ENCODE peak calls at places on chromosomes 13 and 19, in four cellular contexts. P, E, U and V are unnamed samples.

GRCh38 chr13:112573710-112574109 is 14.2 kb downstream of the TUBGCP3 start:
- DNase-seq in P (no peak), E (no peak), U (no peak), V (no peak)

GRCh38 chr13:84439108-84439507 is 556.8 kb upstream of the SLITRK1 start:
- DNase-seq in P (no peak), E (no peak), U (no peak), V (no peak)

GRCh38 chr19:5934779-5935472 is 20.9 kb downstream of the CAPS start:
- DNase-seq in P (no peak), E (no peak), U (no peak), V (no peak)

GRCh38 chr19:19305066-19305465 is 15.2 kb downstream of the SUGP1 start:
- DNase-seq in P (no peak), E (no peak), U (no peak), V (no peak)

GRCh38 chr13:80340643-80341097 is 256 bp downstream of the SPRY2 start:
- DNase-seq in P (no peak), E (peak), U (no peak), V (no peak)

GRCh38 chr13:85528578-85529215 is 270.5 kb downstream of the SLITRK6 start:
- DNase-seq in P (no peak), E (no peak), U (no peak), V (no peak)

GRCh38 chr19:52648336-52648990 is 10.3 kb upstream of the ZNF83 start:
- DNase-seq in P (no peak), E (no peak), U (no peak), V (no peak)

GRCh38 chr19:1221141-1221903 is 15.7 kb downstream of the STK11 start:
- DNase-seq in P (no peak), E (peak), U (no peak), V (peak)

GRCh38 chr13:44451109-44451508 is 77.5 kb downstream of the SERP2 start:
- DNase-seq in P (no peak), E (no peak), U (no peak), V (no peak)

GRCh38 chr19:10227215-10227971 is 3.7 kb downstream of the S1PR2 start:
- DNase-seq in P (no peak), E (no peak), U (no peak), V (peak)

GRCh38 chr19:3005345-3005744 is 23.7 kb downstream of the TLE2 start:
- DNase-seq in P (no peak), E (no peak), U (no peak), V (no peak)

GRCh38 chr19:15289673-15290072 is 42.7 kb downstream of the BRD4 start:
- DNase-seq in P (no peak), E (no peak), U (no peak), V (no peak)

GRCh38 chr19:56718231-56718630 is 46.7 kb upstream of the ZNF835 start:
- DNase-seq in P (no peak), E (no peak), U (no peak), V (no peak)

GRCh38 chr13:29508130-29508873 is 87.2 kb downstream of the SLC7A1 start:
- DNase-seq in P (peak), E (peak), U (peak), V (peak)

GRCh38 chr13:114151565-114152284 is 19.3 kb upstream of the RASA3 start:
- DNase-seq in P (peak), E (no peak), U (no peak), V (no peak)

GRCh38 chr19:16799740-16800139 is 29.5 kb upstream of the SIN3B start:
- DNase-seq in P (no peak), E (no peak), U (no peak), V (no peak)

GRCh38 chr19:38799104-38799503 is 10.1 kb downstream of the LGALS7B start:
- DNase-seq in P (no peak), E (no peak), U (no peak), V (no peak)

GRCh38 chr19:50175924-50176323 is 12.8 kb upstream of the IZUMO2 start:
- DNase-seq in P (no peak), E (no peak), U (no peak), V (no peak)

GRCh38 chr13:111398196-111398595 is 77.8 kb downstream of the TEX29 start:
- DNase-seq in P (no peak), E (no peak), U (no peak), V (no peak)

GRCh38 chr19:12833418-12833746 is 997 bp downstream of the RTBDN start:
- DNase-seq in P (no peak), E (no peak), U (no peak), V (no peak)

GRCh38 chr13:94122300-94122699 is 357.2 kb downstream of the DCT start:
- DNase-seq in P (no peak), E (no peak), U (no peak), V (no peak)

GRCh38 chr13:81917829-81918228 is 1576.9 kb upstream of the SPRY2 start:
- DNase-seq in P (no peak), E (no peak), U (no peak), V (no peak)

GRCh38 chr19:43395561-43395960 is 19.1 kb upstream of the TEX101 start:
- DNase-seq in P (peak), E (no peak), U (no peak), V (no peak)

GRCh38 chr19:56740478-56740877 is 68.9 kb upstream of the ZNF835 start:
- DNase-seq in P (no peak), E (no peak), U (no peak), V (no peak)

GRCh38 chr19:13097331-13098258 is 5.1 kb downstream of the LYL1 start:
- DNase-seq in P (no peak), E (no peak), U (no peak), V (no peak)

GRCh38 chr13:112674412-112675383 is 15.1 kb upstream of the ATP11A start:
- DNase-seq in P (no peak), E (no peak), U (no peak), V (no peak)

GRCh38 chr19:35909684-35910035 is 1.6 kb upstream of the TYROBP start:
- DNase-seq in P (no peak), E (no peak), U (no peak), V (no peak)
- H3K27ac ChIP-seq in P (peak), E (no peak), U (peak), V (peak)

GRCh38 chr13:38705351-38705750 is 18.5 kb downstream of the FREM2 start:
- DNase-seq in P (no peak), E (no peak), U (no peak), V (no peak)

GRCh38 chr13:38697628-38698333 is 10.9 kb downstream of the FREM2 start:
- DNase-seq in P (no peak), E (no peak), U (no peak), V (no peak)

GRCh38 chr13:38707433-38707832 is 20.6 kb downstream of the FREM2 start:
- DNase-seq in P (no peak), E (no peak), U (no peak), V (no peak)

GRCh38 chr13:38702609-38703008 is 15.7 kb downstream of the FREM2 start:
- DNase-seq in P (no peak), E (no peak), U (no peak), V (no peak)

DNA sequence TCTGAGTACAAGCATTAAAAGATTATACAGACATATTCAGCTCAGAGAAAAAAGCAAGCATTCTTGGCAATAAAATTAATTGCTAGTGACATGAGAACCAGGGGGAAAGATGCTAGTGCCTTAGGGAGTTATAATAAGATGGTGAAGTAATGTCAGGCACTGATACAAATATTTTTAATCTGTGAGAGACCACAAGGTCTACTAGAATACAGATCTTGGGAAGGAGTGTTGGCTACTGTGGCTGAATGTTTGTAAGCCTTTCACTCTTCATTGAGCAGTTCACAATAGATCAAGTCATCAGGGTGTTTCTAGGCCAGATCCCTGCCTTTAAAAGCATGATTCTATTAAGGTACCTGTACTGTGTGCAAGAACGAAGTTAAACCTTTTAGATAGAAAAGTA is 16.4 kb downstream of the FREM2 start:
- DNase-seq in P (no peak), E (no peak), U (no peak), V (no peak)
- H3K27ac ChIP-seq in P (no peak), E (no peak), U (no peak), V (no peak)

DNA sequence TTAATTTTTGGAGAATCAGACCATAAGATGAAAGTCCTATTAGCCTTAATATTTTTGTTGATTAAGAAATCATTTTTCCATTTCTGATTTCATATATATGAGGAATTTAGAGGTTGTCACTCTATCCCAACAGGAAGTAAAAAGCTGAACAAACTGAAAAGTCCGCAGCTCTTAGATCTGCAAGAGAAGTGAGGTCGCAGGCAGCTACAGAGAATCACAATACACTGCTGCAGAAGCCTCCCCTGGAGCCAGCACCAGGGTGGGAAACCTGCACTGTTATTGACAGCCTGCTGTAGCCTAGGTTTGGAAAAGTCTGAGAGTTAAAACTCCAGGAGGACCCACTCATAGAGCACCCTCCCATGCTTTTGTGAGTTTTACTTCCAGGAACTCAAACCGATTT is 29.9 kb downstream of the TNFRSF19 start:
- DNase-seq in P (no peak), E (no peak), U (no peak), V (no peak)
- H3K27ac ChIP-seq in P (no peak), E (peak), U (peak), V (no peak)

GRCh38 chr13:97562962-97563361 is 129.0 kb downstream of the RAP2A start:
- DNase-seq in P (no peak), E (no peak), U (no peak), V (no peak)
- H3K27ac ChIP-seq in P (no peak), E (no peak), U (no peak), V (no peak)

GRCh38 chr19:41816761-41817160 is 20.4 kb downstream of the CEACAM3 start:
- DNase-seq in P (peak), E (no peak), U (no peak), V (no peak)

GRCh38 chr19:41811981-41812380 is 15.6 kb downstream of the CEACAM3 start:
- DNase-seq in P (no peak), E (no peak), U (no peak), V (no peak)

GRCh38 chr19:41811036-41811435 is 14.6 kb downstream of the CEACAM3 start:
- DNase-seq in P (no peak), E (no peak), U (peak), V (peak)

GRCh38 chr19:41813911-41814310 is 17.5 kb downstream of the CEACAM3 start:
- DNase-seq in P (no peak), E (no peak), U (no peak), V (no peak)

GRCh38 chr19:41815301-41815700 is 18.9 kb downstream of the CEACAM3 start:
- DNase-seq in P (no peak), E (no peak), U (no peak), V (no peak)
- H3K27ac ChIP-seq in P (no peak), E (no peak), U (no peak), V (no peak)

GRCh38 chr19:35544110-35544802 is 1.2 kb upstream of the TMEM147 start:
- DNase-seq in P (no peak), E (no peak), U (no peak), V (no peak)

GRCh38 chr19:35543280-35544109 is 1.9 kb upstream of the TMEM147 start:
- DNase-seq in P (no peak), E (no peak), U (no peak), V (no peak)

GRCh38 chr19:35545855-35546381 is 492 bp downstream of the TMEM147 start:
- DNase-seq in P (peak), E (no peak), U (no peak), V (no peak)

GRCh38 chr19:35546532-35546931 is 1.1 kb downstream of the TMEM147 start:
- DNase-seq in P (no peak), E (no peak), U (no peak), V (no peak)

DNA sequence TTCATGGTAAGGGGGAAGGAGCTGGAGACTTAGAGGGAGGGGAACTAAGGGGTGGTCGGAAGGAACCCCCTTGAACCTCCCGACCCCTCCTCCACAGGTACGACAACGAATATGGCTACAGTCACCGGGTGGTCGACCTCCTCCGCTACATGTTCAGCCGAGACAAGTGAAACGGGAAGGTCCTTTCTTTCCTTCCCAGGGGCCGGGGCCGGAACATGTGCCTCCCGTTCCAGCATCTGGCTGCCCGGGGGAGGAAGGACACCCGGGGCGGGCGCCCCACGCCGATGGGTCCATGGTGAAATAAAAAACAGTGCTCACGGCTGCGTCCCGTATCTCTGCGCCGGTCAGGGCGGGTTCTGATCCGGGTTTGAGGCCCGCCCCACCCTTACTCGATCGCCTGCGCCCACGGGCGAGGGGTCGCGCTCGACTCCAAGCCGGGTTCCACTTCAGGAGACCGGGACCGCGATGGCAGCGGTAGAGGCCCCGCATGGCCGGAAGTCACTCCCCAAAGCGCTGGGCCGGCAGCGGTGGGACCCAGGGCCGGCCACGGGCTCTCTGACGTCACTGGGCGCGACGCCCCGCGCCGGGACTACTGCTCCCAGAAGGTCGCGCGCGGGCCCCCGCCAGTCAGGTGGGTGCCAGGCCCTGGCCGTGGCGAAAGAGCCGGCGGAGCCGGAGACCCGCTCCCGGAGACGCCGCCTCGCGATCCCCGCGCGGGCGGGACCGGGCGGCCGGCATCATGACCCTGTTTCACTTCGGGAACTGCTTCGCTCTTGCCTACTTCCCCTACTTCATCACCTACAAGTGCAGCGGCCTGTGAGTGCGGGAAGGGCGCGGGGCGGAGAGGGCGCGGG is at the start of gene TMEM147:
- DNase-seq in P (peak), E (peak), U (peak), V (peak)
- H3K27ac ChIP-seq in P (peak), E (peak), U (peak), V (peak)